ENCODE peak calls at places on chromosomes 11 and 22, in four cellular contexts. W is transverse colon, N is K562, C is stomach. F is an unnamed sample.

GRCh38 chr11:62721994-62722393 is 5.3 kb downstream of the HNRNPUL2 start:
- DNase-seq in W (no peak), N (no peak), C (no peak), F (no peak)

GRCh38 chr11:68312117-68312779 is at the start of gene LRP5:
- DNase-seq in W (peak; percentile 59), N (peak; percentile 96), C (no peak), F (no peak)

GRCh38 chr11:34651551-34651950 is 30.7 kb downstream of the EHF start:
- DNase-seq in W (no peak), N (peak; percentile 35), C (no peak), F (no peak)

GRCh38 chr22:39943366-39943765 is 16.8 kb upstream of the TMA7B start:
- DNase-seq in W (no peak), N (peak; percentile 28), C (no peak), F (no peak)

GRCh38 chr11:118239509-118239908 is 12.7 kb downstream of the MPZL3 start:
- DNase-seq in W (no peak), N (no peak), C (no peak), F (no peak)

GRCh38 chr11:129842138-129842537 is 26.5 kb downstream of the TMEM45B start:
- DNase-seq in W (no peak), N (no peak), C (no peak), F (no peak)

GRCh38 chr22:45804986-45805325 is 133.3 kb downstream of the ATXN10 start:
- DNase-seq in W (no peak), N (no peak), C (no peak), F (no peak)

GRCh38 chr22:47042861-47043496 is 280.5 kb downstream of the TBC1D22A start:
- DNase-seq in W (no peak), N (no peak), C (no peak), F (no peak)

GRCh38 chr22:37976547-37976946 is 7.8 kb downstream of the SOX10 start:
- DNase-seq in W (no peak), N (no peak), C (no peak), F (no peak)

GRCh38 chr11:65629579-65629978 is 8.3 kb upstream of the SIPA1 start:
- DNase-seq in W (no peak), N (no peak), C (no peak), F (no peak)

GRCh38 chr11:60918941-60919275 is 5.0 kb downstream of the TMEM109 start:
- DNase-seq in W (no peak), N (no peak), C (no peak), F (no peak)

GRCh38 chr22:22802346-22802970 is 85.2 kb upstream of the IGLL5 start:
- DNase-seq in W (no peak), N (peak; percentile 91), C (no peak), F (no peak)

GRCh38 chr11:2140411-2141400 is 1.5 kb upstream of the IGF2 start:
- DNase-seq in W (no peak), N (no peak), C (no peak), F (no peak)

GRCh38 chr11:70637949-70638598 is 239.7 kb downstream of the CTTN start:
- DNase-seq in W (no peak), N (no peak), C (no peak), F (no peak)

GRCh38 chr22:41290262-41291221 is 4.6 kb upstream of the RANGAP1 start:
- DNase-seq in W (no peak), N (no peak), C (no peak), F (no peak)

GRCh38 chr11:109695696-109696095 is 273.7 kb downstream of the C11orf87 start:
- DNase-seq in W (no peak), N (no peak), C (no peak), F (no peak)

GRCh38 chr11:77779935-77780334 is 40.6 kb downstream of the RSF1 start:
- DNase-seq in W (no peak), N (no peak), C (no peak), F (no peak)

GRCh38 chr11:129815596-129816461 is at the start of gene TMEM45B:
- DNase-seq in W (peak; percentile 82), N (no peak), C (peak; percentile 75), F (no peak)

GRCh38 chr22:24952837-24953293 is 349 bp downstream of the KIAA1671 start:
- DNase-seq in W (peak; percentile 71), N (no peak), C (peak; percentile 61), F (no peak)

GRCh38 chr11:808427-809286 is 1.1 kb upstream of the RPLP2 start:
- DNase-seq in W (peak; percentile 35), N (no peak), C (no peak), F (peak; percentile 93)

GRCh38 chr11:125773516-125773915 is 5.1 kb downstream of the PATE2 start:
- DNase-seq in W (no peak), N (no peak), C (no peak), F (no peak)

GRCh38 chr11:70456921-70457532 is 58.7 kb downstream of the CTTN start:
- DNase-seq in W (no peak), N (peak; percentile 37), C (no peak), F (no peak)

GRCh38 chr11:76236092-76237026 is 30.1 kb upstream of the WNT11 start:
- DNase-seq in W (peak; percentile 63), N (peak; percentile 68), C (peak; percentile 51), F (no peak)

GRCh38 chr11:119424775-119425174 is 1.8 kb upstream of the THY1 start:
- DNase-seq in W (no peak), N (no peak), C (no peak), F (no peak)

GRCh38 chr11:90630176-90630575 is 407.3 kb upstream of the CHORDC1 start:
- DNase-seq in W (no peak), N (no peak), C (no peak), F (no peak)

GRCh38 chr11:834371-835316 is 1.9 kb downstream of the CD151 start:
- DNase-seq in W (peak; percentile 86), N (no peak), C (peak; percentile 80), F (no peak)

GRCh38 chr22:19643448-19644313 is 70.6 kb upstream of the SEPTIN5 start:
- DNase-seq in W (no peak), N (peak; percentile 87), C (no peak), F (peak; percentile 4)

GRCh38 chr11:27204527-27204926 is 158.5 kb downstream of the CCDC34 start:
- DNase-seq in W (peak; percentile 56), N (peak; percentile 35), C (no peak), F (no peak)

GRCh38 chr22:30637701-30638114 is 2.1 kb downstream of the SLC35E4 start:
- DNase-seq in W (no peak), N (no peak), C (no peak), F (no peak)

GRCh38 chr22:30636226-30637077 is 871 bp downstream of the SLC35E4 start:
- DNase-seq in W (peak; percentile 48), N (peak; percentile 3), C (peak; percentile 28), F (no peak)

GRCh38 chr11:2933376-2934056 is 4.3 kb upstream of the PHLDA2 start:
- DNase-seq in W (peak; percentile 70), N (no peak), C (peak; percentile 84), F (peak; percentile 91)

GRCh38 chr11:121936781-121937447 is 179.1 kb downstream of the BLID start:
- DNase-seq in W (no peak), N (no peak), C (no peak), F (no peak)

GRCh38 chr11:100635194-100635593 is 51.9 kb upstream of the ARHGAP42 start:
- DNase-seq in W (no peak), N (no peak), C (no peak), F (no peak)

GRCh38 chr11:9313648-9314290 is 624 bp downstream of the TMEM41B start:
- DNase-seq in W (peak; percentile 9), N (no peak), C (peak; percentile 26), F (no peak)

DNA sequence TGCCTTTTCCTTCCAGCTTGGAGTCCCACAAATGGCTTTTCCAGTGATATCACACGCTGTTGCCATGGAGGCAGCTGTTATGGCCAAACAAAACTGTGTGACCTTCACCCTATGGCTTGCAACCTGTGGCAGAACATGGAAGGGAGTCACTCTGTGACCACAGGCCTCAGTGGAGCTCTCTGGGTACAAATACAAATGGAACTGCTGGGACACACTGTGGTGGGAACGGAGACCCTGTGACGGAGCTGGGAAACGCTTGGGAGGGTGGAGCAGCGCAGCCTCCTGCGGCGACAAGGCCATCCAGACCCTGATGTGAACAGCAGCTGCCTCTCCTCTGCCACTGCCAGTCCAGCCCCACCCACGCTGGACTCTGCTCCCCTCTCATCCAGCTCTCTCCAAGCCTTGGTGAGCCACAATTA is 162.5 kb downstream of the ETS1 start:
- DNase-seq in W (peak; percentile 86), N (no peak), C (peak; percentile 35), F (no peak)
- TF ChIP-seq POLR2AphosphoS5 in W (peak; percentile 60), N (no peak), C (no peak), F (no peak)

DNA sequence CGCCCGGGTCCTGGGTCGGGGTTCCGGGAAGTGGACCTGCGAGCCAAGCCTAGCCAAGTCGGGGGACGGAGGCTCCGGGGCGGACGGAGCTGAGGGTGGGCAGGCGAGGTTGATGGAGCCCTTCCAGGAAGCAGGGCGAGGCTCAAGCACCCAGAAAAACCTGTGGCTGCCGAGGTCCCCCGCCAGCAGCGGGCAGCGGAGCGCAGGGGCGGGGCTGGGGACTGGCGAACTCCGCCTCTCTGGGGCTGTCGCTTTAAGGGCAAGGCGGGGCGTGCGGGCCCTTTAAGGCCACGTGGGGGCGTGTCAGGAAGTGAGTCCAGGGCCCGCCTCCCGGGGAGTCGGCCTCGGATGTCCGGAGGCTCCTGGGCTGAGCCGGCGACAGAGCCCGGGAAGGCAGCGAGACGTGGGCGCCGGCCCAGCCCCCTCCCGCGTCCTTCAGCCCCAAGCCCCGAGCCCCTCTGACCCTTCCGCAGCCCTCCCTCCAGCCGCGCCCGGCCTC is at the start of gene SLC35C1:
- DNase-seq in W (peak; percentile 99), N (peak; percentile 97), C (peak; percentile 99), F (peak; percentile 98)
- TF ChIP-seq EP300 in W (no peak), N (no peak), C (no peak), F (no peak)

DNA sequence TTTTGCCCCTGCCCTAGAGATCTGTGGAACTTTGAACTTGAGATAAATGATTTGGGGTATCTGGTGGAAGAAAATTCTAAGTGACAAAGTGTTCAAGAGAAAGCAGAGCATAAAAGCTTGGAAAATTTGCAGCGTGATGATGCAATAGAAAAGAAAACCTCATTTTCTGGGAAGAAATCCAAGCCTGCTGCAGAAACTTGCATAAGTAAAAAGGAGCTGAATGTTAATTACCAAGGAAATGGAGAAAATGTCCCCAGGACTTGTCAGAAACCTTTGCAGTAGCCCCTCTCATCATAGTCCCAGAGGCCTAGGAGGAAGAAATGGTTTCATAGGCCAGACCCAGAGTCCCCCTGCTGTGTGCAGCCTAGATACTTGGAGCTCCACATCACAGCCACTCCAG is 686.9 kb downstream of the FAM181B start:
- DNase-seq in W (no peak), N (no peak), C (no peak), F (no peak)
- TF ChIP-seq POLR2AphosphoS5 in W (no peak), N (no peak), C (no peak), F (no peak)

GRCh38 chr11:11844272-11844671 is 2.5 kb downstream of the USP47 start:
- DNase-seq in W (no peak), N (no peak), C (no peak), F (no peak)

GRCh38 chr11:11842426-11843008 is 745 bp downstream of the USP47 start:
- DNase-seq in W (peak; percentile 75), N (no peak), C (peak; percentile 62), F (peak; percentile 70)

GRCh38 chr11:11841605-11842425 is at the start of gene USP47:
- DNase-seq in W (peak; percentile 93), N (peak; percentile 74), C (peak; percentile 92), F (peak; percentile 95)

GRCh38 chr11:11843642-11844041 is 1.9 kb downstream of the USP47 start:
- DNase-seq in W (no peak), N (no peak), C (no peak), F (no peak)

DNA sequence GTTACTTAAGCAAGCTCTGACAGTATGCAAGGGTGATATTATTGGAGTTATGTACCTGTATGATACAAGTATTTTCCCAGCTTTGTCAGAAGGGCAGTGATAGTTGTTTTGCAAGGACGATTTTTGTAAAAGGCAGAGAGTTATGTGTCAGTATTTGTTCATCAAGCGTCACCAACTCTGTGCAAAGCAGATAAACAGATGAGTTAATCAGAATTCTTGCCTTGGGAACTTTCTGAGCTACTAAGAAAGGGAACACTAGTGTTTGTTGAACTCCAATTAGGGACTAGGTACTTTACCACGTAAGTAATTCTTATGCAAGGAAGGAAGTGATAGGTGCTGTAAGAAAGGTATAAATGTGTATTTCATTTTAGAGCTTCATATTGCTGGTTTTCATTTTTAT is 1.5 kb downstream of the USP47 start:
- DNase-seq in W (no peak), N (no peak), C (no peak), F (no peak)
- TF ChIP-seq EP300 in W (no peak), N (no peak), C (no peak), F (no peak)

F was measured in suprapubic skin.